ENCODE peak calls at places on chromosomes 12 and 14, in five cellular contexts. E, S, P, Z and W are unnamed samples.

GRCh38 chr12:5872745-5873144 is 72.3 kb downstream of the ANO2 start:
- DNase-seq in P (no peak), Z (peak; percentile 24), S (no peak), E (no peak), W (no peak)

GRCh38 chr14:105889666-105890473 is 363.5 kb downstream of the TMEM121 start:
- DNase-seq in E (no peak), S (no peak), Z (no peak), P (peak; percentile 11), W (no peak)

GRCh38 chr12:129193263-129193871 is 340.1 kb downstream of the GLT1D1 start:
- DNase-seq in E (no peak), Z (no peak), S (no peak), P (no peak), W (no peak)

GRCh38 chr12:93595336-93595735 is 22.9 kb downstream of the SOCS2 start:
- DNase-seq in Z (no peak), E (no peak), S (no peak), P (no peak), W (no peak)

GRCh38 chr12:44502681-44503080 is 373.4 kb downstream of the NELL2 start:
- DNase-seq in Z (no peak), P (no peak), S (no peak), E (no peak), W (no peak)

GRCh38 chr12:62190081-62190480 is 70.1 kb upstream of the USP15 start:
- DNase-seq in P (no peak), S (no peak), E (no peak), Z (no peak), W (no peak)

GRCh38 chr14:101721951-101722661 is 39.4 kb upstream of the PPP2R5C start:
- DNase-seq in S (no peak), P (no peak), E (no peak), Z (no peak), W (peak; percentile 45)

GRCh38 chr12:3805058-3805457 is 52.1 kb upstream of the CRACR2A start:
- DNase-seq in S (no peak), Z (no peak), P (no peak), E (no peak), W (no peak)

GRCh38 chr12:121184425-121184824 is 25.5 kb upstream of the P2RX4 start:
- DNase-seq in S (no peak), Z (no peak), P (no peak), E (no peak), W (no peak)

GRCh38 chr12:104702565-104703139 is 245.9 kb downstream of the CHST11 start:
- DNase-seq in P (peak; percentile 78), E (no peak), S (no peak), Z (no peak), W (no peak)

GRCh38 chr12:79444089-79444488 is 246.7 kb downstream of the PAWR start:
- DNase-seq in E (no peak), Z (no peak), S (no peak), P (no peak), W (no peak)

GRCh38 chr12:112001555-112001954 is 11.4 kb downstream of the TMEM116 start:
- DNase-seq in E (no peak), Z (no peak), P (no peak), S (no peak), W (peak; percentile 66)

GRCh38 chr12:110403146-110403974 is at the start of gene ANAPC7:
- DNase-seq in S (peak; percentile 91), Z (peak; percentile 79), E (peak; percentile 79), P (peak; percentile 94), W (peak; percentile 68)

GRCh38 chr12:8156416-8156815 is 399 bp upstream of the ZNF705A start:
- DNase-seq in P (no peak), S (no peak), E (no peak), Z (peak; percentile 19), W (no peak)